ENCODE peak calls at places on chromosomes 5 and 9, in ten cellular contexts. G is activated CD4-positive, alpha-beta T cell treated with anti-CD3 and anti-CD28 coated beads for 24 hours; S is sigmoid colon; N is GM06990; K is aorta; Y is T-cell; W is stimulated activated CD4-positive, alpha-beta T cell treated with anti-CD3 and anti-CD28 coated beads, Interleukin-2, amount 100 ng/mL, for 48 hours; Z is T47D; Q is midbrain; D is GM13976. T is an unnamed sample.

GRCh38 chr5:57174128-57174849 is 430 bp downstream of the GPBP1 start:
- DNase-seq in G (no peak), S (peak), N (no peak), K (peak), Y (no peak), W (peak), Z (peak), Q (peak), D (no peak), T (peak)

GRCh38 chr9:106479679-106480078 is 383.3 kb upstream of the ZNF462 start:
- DNase-seq in G (no peak), S (no peak), N (no peak), K (no peak), Y (no peak), W (no peak), Z (no peak), Q (no peak), D (no peak), T (no peak)

GRCh38 chr5:37767251-37767650 is 72.6 kb downstream of the GDNF start:
- DNase-seq in G (no peak), S (no peak), N (no peak), K (no peak), Y (no peak), W (no peak), Z (no peak), Q (no peak), D (no peak), T (no peak)

GRCh38 chr9:103364753-103365152 is 369.6 kb downstream of the CYLC2 start:
- DNase-seq in G (no peak), S (no peak), N (no peak), K (no peak), Y (no peak), W (no peak), Z (peak), Q (no peak), D (no peak), T (no peak)

GRCh38 chr5:110623875-110624274 is 102.6 kb downstream of the TMEM232 start:
- DNase-seq in G (no peak), S (no peak), N (no peak), K (no peak), Y (no peak), W (no peak), Z (peak), Q (no peak), D (no peak), T (no peak)

GRCh38 chr5:145999208-145999607 is 62.8 kb downstream of the SH3RF2 start:
- DNase-seq in G (no peak), S (no peak), N (no peak), K (no peak), Y (no peak), W (no peak), Z (no peak), Q (no peak), D (no peak), T (no peak)

GRCh38 chr5:142324377-142324870 is 397 bp downstream of the SPRY4 start:
- DNase-seq in G (no peak), S (peak), N (no peak), K (peak), Y (no peak), W (no peak), Z (no peak), Q (no peak), D (no peak), T (peak)

GRCh38 chr5:6461006-6461405 is 12.3 kb downstream of the UBE2QL1 start:
- DNase-seq in G (no peak), S (no peak), N (no peak), K (no peak), Y (no peak), W (no peak), Z (no peak), Q (no peak), D (no peak), T (no peak)

GRCh38 chr5:34655354-34655991 is 655 bp upstream of the RAI14 start:
- DNase-seq in G (no peak), S (peak), N (peak), K (no peak), Y (peak), W (peak), Z (peak), Q (peak), D (peak), T (peak)

GRCh38 chr5:91928751-91929521 is 545.8 kb upstream of the ARRDC3 start:
- DNase-seq in G (no peak), S (no peak), N (no peak), K (no peak), Y (no peak), W (no peak), Z (peak), Q (peak), D (peak), T (no peak)

GRCh38 chr5:156036640-156037039 is 290.3 kb upstream of the SGCD start:
- DNase-seq in G (no peak), S (no peak), N (no peak), K (no peak), Y (no peak), W (no peak), Z (no peak), Q (no peak), D (no peak), T (no peak)

GRCh38 chr5:82425591-82425990 is 147.4 kb upstream of the RPS23 start:
- DNase-seq in G (no peak), S (no peak), N (no peak), K (no peak), Y (no peak), W (no peak), Z (no peak), Q (no peak), D (no peak), T (no peak)

GRCh38 chr9:134536101-134536900 is 105.3 kb upstream of the COL5A1 start:
- DNase-seq in G (no peak), S (no peak), N (no peak), K (no peak), Y (no peak), W (no peak), Z (no peak), Q (no peak), D (no peak), T (no peak)

T was measured in coronary artery.